ENCODE peak calls at places on chromosomes 5 and 9, in seven cellular contexts. Q is colonic mucosa; O is PC-9; R is Peyer's patch; F is CD8-positive, alpha-beta T cell; T is fibroblast of lung; S is tibial nerve. B is an unnamed sample.

GRCh38 chr5:72096602-72097205 is 10.6 kb upstream of the MAP1B start:
- DNase-seq in S (no peak), T (no peak), Q (no peak), F (no peak), R (no peak), O (no peak), B (no peak)

GRCh38 chr9:93950619-93951601 is 4.2 kb downstream of the BARX1 start:
- DNase-seq in S (peak), O (peak), Q (peak), F (no peak), R (no peak), T (peak), B (no peak)

GRCh38 chr5:82749453-82749852 is 327.7 kb downstream of the TMEM167A start:
- DNase-seq in S (no peak), T (peak), R (no peak), O (no peak), F (no peak), Q (no peak), B (peak)

GRCh38 chr9:107647611-107648010 is 158.0 kb upstream of the KLF4 start:
- DNase-seq in O (no peak), Q (no peak), T (no peak), S (no peak), F (no peak), R (no peak), B (no peak)

GRCh38 chr5:55416306-55416705 is 108.5 kb downstream of the MTREX start:
- DNase-seq in O (no peak), Q (no peak), S (no peak), R (no peak), T (no peak), F (no peak), B (no peak)

GRCh38 chr5:55226027-55226933 is 835 bp downstream of the MCIDAS start:
- DNase-seq in T (no peak), S (no peak), F (peak), O (peak), R (peak), Q (peak), B (no peak)

GRCh38 chr5:86118542-86118941 is 499.2 kb upstream of the COX7C start:
- DNase-seq in F (no peak), S (no peak), Q (no peak), T (no peak), R (no peak), O (no peak), B (no peak)

GRCh38 chr5:73114029-73114688 is 6.2 kb upstream of the TMEM171 start:
- DNase-seq in R (no peak), Q (no peak), S (no peak), F (no peak), T (no peak), O (no peak), B (no peak)

GRCh38 chr9:29311221-29311620 is 1737.9 kb upstream of the C9orf72 start:
- DNase-seq in S (no peak), Q (no peak), O (no peak), R (no peak), T (no peak), F (no peak), B (no peak)

GRCh38 chr9:35538361-35539234 is 48.7 kb downstream of the RUSC2 start:
- DNase-seq in S (peak), O (no peak), Q (peak), F (no peak), T (peak), R (peak), B (no peak)

GRCh38 chr5:172264814-172265213 is 18.8 kb downstream of the UBTD2 start:
- DNase-seq in F (no peak), S (no peak), T (no peak), Q (no peak), R (no peak), O (no peak), B (no peak)

GRCh38 chr9:115524467-115525059 is 406.6 kb upstream of the TNC start:
- DNase-seq in Q (peak), T (peak), O (peak), S (peak), F (no peak), R (peak), B (peak)

GRCh38 chr5:157197088-157197487 is 16.4 kb downstream of the ITK start:
- DNase-seq in T (no peak), Q (no peak), S (no peak), R (no peak), F (no peak), O (no peak), B (no peak)

GRCh38 chr5:106862450-106863193 is 808.1 kb downstream of the EFNA5 start:
- DNase-seq in R (no peak), F (no peak), T (peak), S (no peak), Q (no peak), O (no peak), B (no peak)

GRCh38 chr5:171953860-171954701 is 52.4 kb downstream of the FBXW11 start:
- DNase-seq in F (no peak), T (peak), R (no peak), S (no peak), Q (no peak), O (no peak), B (no peak)

GRCh38 chr5:173727839-173728778 is 111.7 kb upstream of the BOD1 start:
- DNase-seq in F (no peak), S (no peak), Q (no peak), O (no peak), R (no peak), T (no peak), B (no peak)

GRCh38 chr9:101367323-101367722 is 17.5 kb downstream of the BAAT start:
- DNase-seq in Q (no peak), R (no peak), O (no peak), T (no peak), F (no peak), S (no peak), B (no peak)

GRCh38 chr5:121273818-121274433 is 577.8 kb upstream of the FTMT start:
- DNase-seq in Q (no peak), T (peak), R (no peak), S (no peak), O (peak), F (no peak), B (peak)

GRCh38 chr5:168020522-168021294 is 270.7 kb upstream of the WWC1 start:
- DNase-seq in T (peak), S (peak), R (no peak), F (no peak), O (no peak), Q (no peak), B (no peak)

GRCh38 chr9:4077499-4078102 is 222.3 kb downstream of the GLIS3 start:
- DNase-seq in T (peak), Q (peak), S (peak), O (peak), R (peak), F (peak), B (peak)

GRCh38 chr5:67182406-67182805 is 14.2 kb downstream of the CD180 start:
- DNase-seq in R (peak), O (no peak), F (no peak), S (peak), T (peak), Q (no peak), B (peak)

GRCh38 chr9:75238311-75238976 is 150.1 kb downstream of the OSTF1 start:
- DNase-seq in S (peak), R (peak), Q (peak), O (peak), T (peak), F (no peak), B (no peak)

GRCh38 chr9:86242012-86242411 is 17.4 kb downstream of the C9orf153 start:
- DNase-seq in R (no peak), Q (peak), F (no peak), T (no peak), O (no peak), S (no peak), B (no peak)

GRCh38 chr5:103436661-103437060 is 125.9 kb downstream of the NUDT12 start:
- DNase-seq in S (no peak), Q (no peak), O (no peak), F (no peak), T (no peak), R (no peak), B (no peak)

GRCh38 chr5:124444147-124444775 is 302.2 kb downstream of the ZNF608 start:
- DNase-seq in R (no peak), Q (no peak), S (no peak), F (no peak), T (no peak), O (no peak), B (no peak)

GRCh38 chr5:8691221-8691620 is 822.3 kb downstream of the MTRR start:
- DNase-seq in Q (no peak), F (no peak), S (no peak), T (no peak), O (no peak), R (no peak), B (no peak)

GRCh38 chr9:93864840-93865239 is 90.3 kb downstream of the BARX1 start:
- DNase-seq in S (no peak), T (no peak), F (no peak), Q (no peak), O (no peak), R (no peak), B (no peak)

GRCh38 chr9:22053178-22053577 is 44.1 kb upstream of the CDKN2B start:
- DNase-seq in R (no peak), O (no peak), T (no peak), Q (no peak), S (no peak), F (no peak), B (no peak)

GRCh38 chr9:22054076-22054475 is 45.0 kb upstream of the CDKN2B start:
- DNase-seq in Q (no peak), F (no peak), R (no peak), S (no peak), T (no peak), O (no peak), B (no peak)

GRCh38 chr9:22054529-22054928 is 45.4 kb upstream of the CDKN2B start:
- DNase-seq in S (no peak), T (no peak), O (no peak), F (no peak), Q (no peak), R (no peak), B (no peak)

GRCh38 chr9:22050924-22051323 is 41.8 kb upstream of the CDKN2B start:
- DNase-seq in F (no peak), T (no peak), R (no peak), O (no peak), S (no peak), Q (no peak), B (no peak)

GRCh38 chr9:22052376-22052945 is 43.4 kb upstream of the CDKN2B start:
- DNase-seq in O (peak), S (no peak), R (no peak), T (peak), Q (no peak), F (no peak), B (peak)
- H3K4me3 ChIP-seq in O (no peak), S (no peak), R (no peak), T (no peak), Q (no peak), F (no peak), B (no peak)

GRCh38 chr9:14031761-14032279 is 282.1 kb downstream of the NFIB start:
- DNase-seq in Q (no peak), S (no peak), O (no peak), R (no peak), F (no peak), T (no peak), B (no peak)

GRCh38 chr9:14033067-14033466 is 280.9 kb downstream of the NFIB start:
- DNase-seq in Q (no peak), S (no peak), O (no peak), F (no peak), T (no peak), R (no peak), B (no peak)

GRCh38 chr9:14031015-14031414 is 282.9 kb downstream of the NFIB start:
- DNase-seq in F (no peak), R (no peak), S (peak), O (no peak), Q (no peak), T (peak), B (peak)

GRCh38 chr9:14029811-14030210 is 284.1 kb downstream of the NFIB start:
- DNase-seq in Q (no peak), S (no peak), O (no peak), R (no peak), T (no peak), F (no peak), B (no peak)

GRCh38 chr9:14030350-14030823 is 283.6 kb downstream of the NFIB start:
- DNase-seq in T (peak), S (peak), O (peak), F (no peak), R (no peak), Q (peak), B (peak)
- TF ChIP-seq CTCF in T (no peak), S (no peak), O (no peak), F (no peak), R (no peak), Q (no peak), B (no peak)

GRCh38 chr5:177357459-177358332 is at the start of gene RGS14:
- DNase-seq in S (peak), Q (peak), T (no peak), O (peak), R (peak), F (peak), B (no peak)
- H3K4me3 ChIP-seq in S (peak), Q (peak), T (no peak), O (no peak), R (peak), F (peak), B (no peak)

GRCh38 chr5:175523292-175523691 is 44.9 kb downstream of the SFXN1 start:
- DNase-seq in O (no peak), Q (no peak), S (no peak), T (no peak), F (peak), R (no peak), B (no peak)
- TF ChIP-seq CTCF in O (no peak), Q (no peak), S (no peak), T (no peak), F (no peak), R (no peak), B (no peak)

DNA sequence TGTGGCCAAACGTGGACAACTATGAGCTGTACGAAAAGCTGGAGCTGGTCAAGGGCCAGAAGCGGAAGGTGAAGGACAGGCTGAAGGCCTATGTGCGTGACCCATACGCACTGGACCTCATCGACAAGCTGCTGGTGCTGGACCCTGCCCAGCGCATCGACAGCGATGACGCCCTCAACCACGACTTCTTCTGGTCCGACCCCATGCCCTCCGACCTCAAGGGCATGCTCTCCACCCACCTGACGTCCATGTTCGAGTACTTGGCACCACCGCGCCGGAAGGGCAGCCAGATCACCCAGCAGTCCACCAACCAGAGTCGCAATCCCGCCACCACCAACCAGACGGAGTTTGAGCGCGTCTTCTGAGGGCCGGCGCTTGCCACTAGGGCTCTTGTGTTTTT is 3.3 kb downstream of the CDK9 start:
- DNase-seq in R (no peak), S (no peak), O (no peak), Q (no peak), F (no peak), T (no peak), B (no peak)
- H3K4me3 ChIP-seq in R (no peak), S (no peak), O (no peak), Q (no peak), F (no peak), T (no peak), B (no peak)